ENCODE peak calls at places on chromosomes 5 and 9, in nine cellular contexts. E is PC-3, V is PC-9, A is fibroblast of lung, Q is H9, Y is MM.1S, P is HepG2, B is DND-41, N is IMR-90. J is an unnamed sample.

GRCh38 chr5:39760385-39761198 is 335.8 kb upstream of the DAB2 start:
- DNase-seq in P (no peak), Q (no peak), B (no peak), V (no peak), A (peak), Y (no peak), N (peak), E (peak), J (peak)

GRCh38 chr9:112355305-112355953 is 22.0 kb upstream of the PTBP3 start:
- DNase-seq in Y (no peak), B (no peak), E (no peak), N (no peak), P (no peak), Q (no peak), V (no peak), A (peak), J (no peak)

GRCh38 chr5:68505917-68506860 is 290.6 kb downstream of the PIK3R1 start:
- DNase-seq in E (peak), N (peak), V (no peak), A (peak), B (no peak), P (peak), Y (no peak), Q (no peak), J (peak)

GRCh38 chr5:3738909-3739308 is 143.3 kb downstream of the IRX1 start:
- DNase-seq in B (peak), Q (no peak), V (no peak), A (no peak), N (no peak), Y (no peak), P (no peak), E (no peak), J (no peak)

GRCh38 chr9:130064621-130065020 is 10.9 kb downstream of the GPR107 start:
- DNase-seq in A (no peak), Y (no peak), Q (no peak), E (no peak), V (no peak), P (no peak), B (no peak), N (no peak), J (no peak)

GRCh38 chr9:70962761-70963445 is 158.5 kb downstream of the TRPM3 start:
- DNase-seq in E (no peak), Q (no peak), A (no peak), V (peak), Y (no peak), B (no peak), N (peak), P (no peak), J (no peak)

GRCh38 chr9:77731930-77732329 is 83.8 kb upstream of the GNA14 start:
- DNase-seq in N (no peak), V (no peak), E (no peak), Y (no peak), B (no peak), A (no peak), P (no peak), Q (no peak), J (no peak)

GRCh38 chr9:127545196-127546124 is 66.6 kb upstream of the STXBP1 start:
- DNase-seq in P (peak), Q (no peak), N (peak), Y (no peak), E (peak), V (peak), B (no peak), A (peak), J (peak)

GRCh38 chr5:112697833-112698232 is 39.9 kb upstream of the APC start:
- DNase-seq in Y (no peak), E (no peak), A (no peak), N (no peak), V (no peak), P (no peak), Q (no peak), B (no peak), J (no peak)

GRCh38 chr5:112696786-112697185 is 40.9 kb upstream of the APC start:
- DNase-seq in V (no peak), Q (no peak), E (no peak), P (no peak), N (no peak), A (no peak), Y (no peak), B (no peak), J (no peak)

GRCh38 chr5:112693301-112693700 is 44.4 kb upstream of the APC start:
- DNase-seq in Q (no peak), A (no peak), V (no peak), E (no peak), N (no peak), Y (no peak), P (no peak), B (no peak), J (no peak)

GRCh38 chr5:112694853-112695709 is 42.6 kb upstream of the APC start:
- DNase-seq in Y (no peak), Q (no peak), P (no peak), A (peak), E (no peak), N (peak), V (no peak), B (no peak), J (peak)

GRCh38 chr5:112697301-112697700 is 40.4 kb upstream of the APC start:
- DNase-seq in N (no peak), B (no peak), Q (no peak), A (no peak), E (no peak), V (no peak), P (no peak), Y (no peak), J (no peak)
- H2AFZ ChIP-seq in N (no peak), B (no peak), Q (no peak), A (no peak), E (no peak), V (no peak), P (no peak), Y (peak), J (no peak)

GRCh38 chr5:123425444-123425843 is 2.2 kb upstream of the CEP120 start:
- DNase-seq in A (no peak), E (no peak), N (no peak), P (no peak), Q (no peak), B (no peak), V (no peak), Y (no peak), J (no peak)
- H2AFZ ChIP-seq in A (no peak), E (no peak), N (no peak), P (no peak), Q (no peak), B (no peak), V (no peak), Y (no peak), J (no peak)

DNA sequence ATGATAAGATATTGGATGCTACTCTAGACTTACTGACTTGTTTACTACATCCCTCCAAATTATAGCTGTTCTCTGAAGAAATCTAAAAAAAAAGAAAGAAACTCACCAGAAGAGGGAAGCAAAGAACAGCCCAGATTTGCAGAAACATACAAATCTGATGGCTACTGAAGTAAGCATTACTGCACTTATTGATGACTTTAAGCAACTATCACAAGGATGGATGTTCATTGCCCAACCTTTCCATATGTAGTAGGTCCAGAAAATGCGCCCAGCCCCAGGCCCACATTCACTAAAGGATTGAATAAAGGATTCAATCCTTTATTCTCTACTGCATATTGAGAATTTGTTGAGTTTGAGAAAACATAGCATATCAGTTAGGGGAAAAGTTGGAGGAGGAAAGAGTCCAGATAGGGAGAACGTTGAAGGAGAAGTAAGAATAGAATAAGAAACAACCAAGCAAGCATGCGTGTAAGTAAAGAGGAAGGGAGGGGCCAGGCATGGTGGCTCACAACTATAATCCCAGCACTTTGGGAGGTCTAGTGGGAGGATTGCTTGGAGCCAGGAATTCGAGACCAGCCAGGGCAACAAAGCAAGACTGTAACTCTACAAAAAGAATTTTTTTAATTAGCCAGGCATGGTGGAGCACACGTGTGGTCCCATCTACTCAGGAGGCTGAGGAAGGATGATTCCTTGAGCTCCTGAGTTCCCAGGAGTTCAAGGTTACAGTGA is 33.8 kb upstream of the DTWD2 start:
- DNase-seq in N (peak), V (no peak), P (no peak), Y (peak), A (peak), Q (no peak), E (peak), B (no peak), J (peak)
- H2AFZ ChIP-seq in N (no peak), V (no peak), P (no peak), Y (no peak), A (no peak), Q (no peak), E (no peak), B (no peak), J (no peak)

DNA sequence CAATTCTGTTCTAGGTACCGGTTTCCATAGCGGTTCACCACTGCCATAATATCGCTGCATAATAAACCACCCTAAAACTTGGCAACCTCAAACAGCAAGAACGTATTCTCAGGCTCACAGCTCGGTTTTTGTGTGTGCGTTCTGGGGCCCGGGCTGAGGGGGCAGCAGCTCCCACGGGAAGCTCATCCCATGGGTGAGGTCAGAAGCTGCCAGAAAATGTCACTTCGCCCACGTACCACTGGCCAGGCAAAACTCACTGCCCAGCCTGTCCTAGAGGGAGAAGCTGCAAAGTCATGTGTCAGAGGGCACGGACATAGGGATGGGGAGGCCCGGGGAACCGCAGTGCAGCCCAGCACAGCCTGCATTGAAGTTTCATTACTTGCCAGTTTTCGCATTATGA is 15.9 kb upstream of the ADAMTS2 start:
- DNase-seq in E (no peak), Y (no peak), P (no peak), B (no peak), A (no peak), N (no peak), Q (no peak), V (no peak), J (no peak)
- H2AFZ ChIP-seq in E (no peak), Y (no peak), P (no peak), B (no peak), A (no peak), N (peak), Q (no peak), V (no peak), J (no peak)

GRCh38 chr5:59793000-59793399 is 100.5 kb downstream of the PDE4D start:
- DNase-seq in E (peak), P (peak), Q (no peak), V (peak), Y (no peak), A (peak), B (no peak), N (peak), J (peak)
- H2AFZ ChIP-seq in E (no peak), P (no peak), Q (no peak), V (no peak), Y (no peak), A (no peak), B (no peak), N (no peak), J (peak)

DNA sequence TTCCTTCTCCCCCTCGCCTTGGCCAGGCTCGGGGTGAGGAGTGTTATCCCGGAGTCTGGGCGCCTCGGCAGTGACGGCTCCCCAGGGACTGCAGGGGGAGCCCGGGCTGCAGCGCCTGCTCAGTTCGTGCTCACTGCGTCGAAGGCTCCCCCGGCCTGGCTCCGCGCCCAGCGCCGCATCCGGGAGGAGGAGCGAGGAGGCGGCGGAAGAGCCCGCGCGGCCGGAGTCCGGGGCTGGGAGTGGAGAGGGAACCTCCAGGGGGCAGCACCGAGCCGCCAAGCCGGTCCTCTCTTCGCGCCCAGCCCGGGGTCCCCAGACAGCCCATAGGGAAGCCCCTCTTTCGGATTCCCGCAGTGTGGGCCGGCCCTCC is 1.3 kb upstream of the EGR1 start:
- DNase-seq in N (peak), E (peak), A (peak), B (peak), Y (peak), V (peak), P (peak), Q (peak), J (peak)
- H2AFZ ChIP-seq in N (peak), E (peak), A (no peak), B (peak), Y (peak), V (peak), P (no peak), Q (no peak), J (peak)

GRCh38 chr5:173620784-173621183 is 4.3 kb upstream of the BOD1 start:
- DNase-seq in N (no peak), Y (no peak), A (no peak), P (no peak), E (no peak), V (no peak), Q (no peak), B (no peak), J (no peak)

GRCh38 chr5:173615884-173616576 is 420 bp downstream of the BOD1 start:
- DNase-seq in Y (peak), A (peak), Q (peak), B (peak), E (peak), P (peak), N (peak), V (peak), J (peak)

GRCh38 chr5:173616577-173617118 is at the start of gene BOD1:
- DNase-seq in P (peak), B (peak), V (peak), E (peak), A (peak), N (peak), Y (peak), Q (peak), J (peak)

GRCh38 chr5:173622639-173623038 is 6.2 kb upstream of the BOD1 start:
- DNase-seq in Q (no peak), B (no peak), E (no peak), N (no peak), V (no peak), A (no peak), Y (no peak), P (no peak), J (no peak)

DNA sequence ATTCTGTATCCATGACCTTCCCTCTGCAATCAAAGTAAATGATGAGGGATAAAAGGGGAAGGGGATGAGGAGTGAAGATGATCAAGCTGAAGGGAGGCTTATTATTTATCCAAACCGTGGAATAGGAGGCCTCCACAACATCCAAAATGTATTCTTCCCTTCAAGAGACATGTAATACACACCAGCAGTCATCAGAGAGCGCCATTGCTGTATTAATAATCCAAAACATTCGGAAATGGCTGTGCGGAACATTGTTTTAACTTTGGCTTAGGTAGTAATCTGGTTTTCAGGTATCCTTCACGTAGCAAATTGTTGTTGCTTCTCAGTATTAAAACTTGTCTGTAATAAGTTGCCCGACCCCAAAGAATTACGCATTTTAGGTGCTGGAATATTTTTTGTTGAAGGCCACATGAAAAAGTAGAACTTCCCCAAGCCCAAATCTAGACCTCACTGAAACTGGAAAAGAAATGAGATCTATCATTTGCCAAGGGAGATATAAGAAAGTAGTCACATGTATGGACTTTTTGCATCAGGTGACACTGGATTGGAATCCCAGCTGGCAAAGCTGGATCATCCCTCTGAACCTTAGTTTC is 2.6 kb upstream of the BOD1 start:
- DNase-seq in Q (no peak), B (no peak), V (peak), P (peak), A (peak), N (peak), Y (peak), E (peak), J (peak)
- H2AFZ ChIP-seq in Q (no peak), B (peak), V (no peak), P (no peak), A (no peak), N (no peak), Y (peak), E (peak), J (no peak)